ENCODE peak calls at places on chromosome 20, in five cellular contexts. One of them, this sample, is unnamed. For H3K9me3, the result is how much of the 10 kb centered on the place peaks cover.

GRCh38 chr20:31505903-31506302 is 8.3 kb upstream of the HM13 start:
- DNase-seq in transverse colon: no peak
- DNase-seq in ovary: no peak
- DNase-seq in upper lobe of left lung: no peak
- DNase-seq in A549: no peak
- DNase-seq in this sample: no peak

GRCh38 chr20:31894980-31895675 is 24.7 kb downstream of the TTLL9 start:
- DNase-seq in transverse colon: peak
- DNase-seq in ovary: no peak
- DNase-seq in upper lobe of left lung: no peak
- DNase-seq in A549: peak
- DNase-seq in this sample: no peak

GRCh38 chr20:33790571-33790970 is 20.6 kb upstream of the CHMP4B start:
- DNase-seq in transverse colon: peak
- DNase-seq in ovary: no peak
- DNase-seq in upper lobe of left lung: peak
- DNase-seq in A549: no peak
- DNase-seq in this sample: no peak

GRCh38 chr20:3753098-3753497 is 14.5 kb downstream of the ADISSP start:
- DNase-seq in transverse colon: peak
- DNase-seq in ovary: peak
- DNase-seq in upper lobe of left lung: no peak
- DNase-seq in A549: peak
- DNase-seq in this sample: no peak

GRCh38 chr20:40489886-40490285 is 199.2 kb downstream of the MAFB start:
- DNase-seq in transverse colon: no peak
- DNase-seq in ovary: no peak
- DNase-seq in upper lobe of left lung: no peak
- DNase-seq in A549: no peak
- DNase-seq in this sample: no peak

GRCh38 chr20:37984018-37984785 is 49.1 kb downstream of the TTI1 start:
- DNase-seq in transverse colon: no peak
- DNase-seq in ovary: no peak
- DNase-seq in upper lobe of left lung: no peak
- DNase-seq in A549: no peak
- DNase-seq in this sample: no peak

GRCh38 chr20:19620471-19620870 is 137.6 kb upstream of the RIN2 start:
- DNase-seq in transverse colon: no peak
- DNase-seq in ovary: no peak
- DNase-seq in upper lobe of left lung: no peak
- DNase-seq in A549: no peak
- DNase-seq in this sample: no peak

GRCh38 chr20:326645-327031 is 1.3 kb downstream of the SOX12 start:
- DNase-seq in transverse colon: peak
- DNase-seq in ovary: no peak
- DNase-seq in upper lobe of left lung: peak
- DNase-seq in A549: peak
- DNase-seq in this sample: no peak

GRCh38 chr20:764255-764654 is 4.0 kb downstream of the SLC52A3 start:
- DNase-seq in transverse colon: no peak
- DNase-seq in ovary: no peak
- DNase-seq in upper lobe of left lung: no peak
- DNase-seq in A549: no peak
- DNase-seq in this sample: no peak

GRCh38 chr20:48455606-48456360 is 372.0 kb downstream of the PREX1 start:
- DNase-seq in transverse colon: no peak
- DNase-seq in ovary: no peak
- DNase-seq in upper lobe of left lung: no peak
- DNase-seq in A549: no peak
- DNase-seq in this sample: no peak

GRCh38 chr20:47585087-47585747 is 83.5 kb downstream of the NCOA3 start:
- DNase-seq in transverse colon: no peak
- DNase-seq in ovary: no peak
- DNase-seq in upper lobe of left lung: no peak
- DNase-seq in A549: no peak
- DNase-seq in this sample: no peak

GRCh38 chr20:11235058-11235457 is 561.3 kb upstream of the JAG1 start:
- DNase-seq in transverse colon: no peak
- DNase-seq in ovary: no peak
- DNase-seq in upper lobe of left lung: no peak
- DNase-seq in A549: no peak
- DNase-seq in this sample: no peak

GRCh38 chr20:3842332-3842930 is 4.2 kb upstream of the MAVS start:
- DNase-seq in transverse colon: peak
- DNase-seq in ovary: no peak
- DNase-seq in upper lobe of left lung: no peak
- DNase-seq in A549: no peak
- DNase-seq in this sample: no peak

GRCh38 chr20:24236204-24236603 is 233.2 kb upstream of the SYNDIG1 start:
- DNase-seq in transverse colon: no peak
- DNase-seq in ovary: no peak
- DNase-seq in upper lobe of left lung: peak
- DNase-seq in A549: no peak
- DNase-seq in this sample: no peak

GRCh38 chr20:45545754-45546453 is 1.3 kb downstream of the EPPIN start:
- DNase-seq in transverse colon: no peak
- DNase-seq in ovary: no peak
- DNase-seq in upper lobe of left lung: no peak
- DNase-seq in A549: peak
- DNase-seq in this sample: peak

GRCh38 chr20:37864275-37864674 is 38.7 kb upstream of the VSTM2L start:
- DNase-seq in transverse colon: no peak
- DNase-seq in ovary: no peak
- DNase-seq in upper lobe of left lung: no peak
- DNase-seq in A549: no peak
- DNase-seq in this sample: no peak

GRCh38 chr20:24468401-24469115 is 871 bp upstream of the SYNDIG1 start:
- DNase-seq in transverse colon: no peak
- DNase-seq in ovary: no peak
- DNase-seq in upper lobe of left lung: no peak
- DNase-seq in A549: no peak
- DNase-seq in this sample: no peak

GRCh38 chr20:37299718-37300529 is 10.5 kb downstream of the MANBAL start:
- DNase-seq in transverse colon: no peak
- DNase-seq in ovary: no peak
- DNase-seq in upper lobe of left lung: no peak
- DNase-seq in A549: no peak
- DNase-seq in this sample: no peak

GRCh38 chr20:44706371-44707258 is 8.6 kb upstream of the CCN5 start:
- DNase-seq in transverse colon: no peak
- DNase-seq in ovary: peak
- DNase-seq in upper lobe of left lung: peak
- DNase-seq in A549: no peak
- DNase-seq in this sample: no peak

GRCh38 chr20:45429618-45430017 is 13.7 kb downstream of the PIGT start:
- DNase-seq in transverse colon: no peak
- DNase-seq in ovary: no peak
- DNase-seq in upper lobe of left lung: no peak
- DNase-seq in A549: no peak
- DNase-seq in this sample: no peak

GRCh38 chr20:51930775-51931174 is 128.5 kb upstream of the SALL4 start:
- DNase-seq in transverse colon: no peak
- DNase-seq in ovary: no peak
- DNase-seq in upper lobe of left lung: no peak
- DNase-seq in A549: peak
- DNase-seq in this sample: no peak

GRCh38 chr20:6956056-6956455 is 188.6 kb downstream of the BMP2 start:
- DNase-seq in transverse colon: no peak
- DNase-seq in ovary: no peak
- DNase-seq in upper lobe of left lung: no peak
- DNase-seq in A549: no peak
- DNase-seq in this sample: no peak

GRCh38 chr20:6959900-6960312 is 192.4 kb downstream of the BMP2 start:
- DNase-seq in transverse colon: no peak
- DNase-seq in ovary: no peak
- DNase-seq in upper lobe of left lung: no peak
- DNase-seq in A549: no peak
- DNase-seq in this sample: no peak

GRCh38 chr20:6956574-6956973 is 189.1 kb downstream of the BMP2 start:
- DNase-seq in transverse colon: no peak
- DNase-seq in ovary: no peak
- DNase-seq in upper lobe of left lung: no peak
- DNase-seq in A549: no peak
- DNase-seq in this sample: no peak

GRCh38 chr20:6953611-6954010 is 186.1 kb downstream of the BMP2 start:
- DNase-seq in transverse colon: no peak
- DNase-seq in ovary: no peak
- DNase-seq in upper lobe of left lung: no peak
- DNase-seq in A549: no peak
- DNase-seq in this sample: no peak

DNA sequence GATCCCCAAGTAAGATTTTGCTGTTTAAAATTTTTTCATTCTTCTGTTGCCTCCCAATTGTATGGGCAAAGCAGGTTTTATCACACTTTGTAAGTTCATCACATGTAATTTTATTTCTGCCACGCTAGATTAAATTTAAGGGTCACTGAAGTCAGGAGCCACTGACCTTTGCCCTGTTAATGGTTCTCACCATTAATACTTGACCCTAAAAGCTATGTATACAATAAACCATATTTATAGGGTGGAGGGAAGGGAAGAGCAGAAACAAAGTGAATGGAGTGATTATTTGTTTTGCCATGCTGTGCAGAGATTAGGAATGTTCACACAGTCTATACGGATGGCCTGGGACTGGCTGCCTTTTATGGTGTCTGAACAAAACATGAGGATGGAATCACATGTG is 186.7 kb downstream of the BMP2 start:
- DNase-seq in transverse colon: no peak
- DNase-seq in ovary: no peak
- DNase-seq in upper lobe of left lung: no peak
- DNase-seq in A549: no peak
- DNase-seq in this sample: no peak
- H3K9me3 ChIP-seq in transverse colon: under half
- H3K9me3 ChIP-seq in ovary: under half
- H3K9me3 ChIP-seq in upper lobe of left lung: under half
- H3K9me3 ChIP-seq in A549: under half
- H3K9me3 ChIP-seq in this sample: under half

DNA sequence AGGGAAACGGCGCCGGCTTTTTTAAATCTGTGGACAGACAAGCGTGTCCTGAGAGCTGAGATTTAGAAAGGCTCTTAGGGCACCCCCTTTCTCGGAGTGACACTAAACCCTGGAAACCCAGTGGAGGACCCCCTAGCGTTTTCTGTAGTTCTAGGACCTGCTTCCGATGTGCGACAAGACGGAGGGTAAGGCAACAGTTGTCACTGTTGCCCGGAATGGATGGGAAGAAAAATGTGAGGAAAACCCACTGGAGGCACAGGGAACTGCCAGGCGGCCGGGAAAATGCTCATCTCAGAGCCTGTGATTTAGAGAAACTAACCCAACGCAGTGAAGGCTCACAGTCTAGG is 551 bp upstream of the ATP5F1E start:
- DNase-seq in transverse colon: no peak
- DNase-seq in ovary: no peak
- DNase-seq in upper lobe of left lung: no peak
- DNase-seq in A549: no peak
- DNase-seq in this sample: no peak
- TF ChIP-seq EP300 in transverse colon: no peak
- TF ChIP-seq EP300 in ovary: no peak
- TF ChIP-seq EP300 in upper lobe of left lung: no peak
- TF ChIP-seq EP300 in A549: no peak
- TF ChIP-seq EP300 in this sample: no peak

GRCh38 chr20:56268536-56268935 is 20.0 kb downstream of the MC3R start:
- DNase-seq in transverse colon: no peak
- DNase-seq in ovary: no peak
- DNase-seq in upper lobe of left lung: no peak
- DNase-seq in A549: no peak
- DNase-seq in this sample: no peak
- H3K9me3 ChIP-seq in transverse colon: under half
- H3K9me3 ChIP-seq in ovary: under half
- H3K9me3 ChIP-seq in upper lobe of left lung: under half
- H3K9me3 ChIP-seq in A549: under half
- H3K9me3 ChIP-seq in this sample: under half

GRCh38 chr20:18005170-18005989 is 36.6 kb downstream of the MGME1 start:
- DNase-seq in transverse colon: peak
- DNase-seq in ovary: no peak
- DNase-seq in upper lobe of left lung: peak
- DNase-seq in A549: no peak
- DNase-seq in this sample: no peak
- TF ChIP-seq EP300 in transverse colon: no peak
- TF ChIP-seq EP300 in ovary: no peak
- TF ChIP-seq EP300 in upper lobe of left lung: no peak
- TF ChIP-seq EP300 in A549: no peak
- TF ChIP-seq EP300 in this sample: no peak

DNA sequence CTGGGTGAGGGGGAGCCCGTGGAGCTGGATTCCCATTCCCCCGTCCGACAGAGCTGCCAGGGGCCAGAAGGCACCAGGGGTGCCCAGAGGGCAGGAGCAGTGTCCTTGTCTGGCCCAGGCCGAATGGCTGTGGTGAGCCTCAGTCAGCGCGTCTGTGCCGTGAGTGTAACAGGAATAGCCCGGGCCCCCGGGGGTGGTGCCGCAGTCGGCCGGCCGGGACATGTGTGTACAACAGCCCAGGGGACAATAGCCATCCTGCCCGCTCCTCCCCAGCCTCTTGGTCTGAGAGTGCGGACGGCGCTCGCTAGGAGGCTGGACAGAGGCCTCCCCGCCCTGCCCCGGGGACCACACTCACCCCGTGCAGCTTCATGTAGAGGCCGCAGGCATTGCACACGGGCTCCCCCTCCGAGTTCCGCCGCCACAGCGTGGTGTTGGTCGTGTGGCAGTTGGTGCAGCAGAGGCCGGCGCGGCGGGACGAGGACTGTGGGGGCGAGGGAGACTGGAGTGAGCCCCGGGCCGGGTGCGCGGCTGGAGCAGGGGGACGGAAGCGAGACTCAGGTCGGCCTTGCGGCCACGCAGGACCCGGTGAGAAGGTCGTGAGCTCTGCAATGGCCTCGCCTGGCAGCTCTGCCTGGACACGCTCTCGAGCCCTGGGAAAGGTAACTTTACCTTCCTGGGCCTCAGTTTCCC is 9.6 kb downstream of the GATA5 start:
- DNase-seq in transverse colon: no peak
- DNase-seq in ovary: no peak
- DNase-seq in upper lobe of left lung: peak
- DNase-seq in A549: no peak
- DNase-seq in this sample: no peak
- H3K9me3 ChIP-seq in transverse colon: under half
- H3K9me3 ChIP-seq in ovary: under half
- H3K9me3 ChIP-seq in upper lobe of left lung: under half
- H3K9me3 ChIP-seq in A549: under half
- H3K9me3 ChIP-seq in this sample: under half